ENCODE peak calls at places on chromosomes 6 and 20, in six cellular contexts. Z is pancreas, H is fibroblast of lung, D is ovary, I is adrenal gland, K is keratinocyte. M is an unnamed sample.

GRCh38 chr20:4100679-4101078 is 85.3 kb upstream of the RNF24 start:
- DNase-seq in Z (no peak), I (no peak), H (peak; percentile 44), D (no peak), K (no peak), M (no peak)

GRCh38 chr6:33856655-33857054 is 52.9 kb upstream of the MLN start:
- DNase-seq in I (no peak), Z (no peak), H (no peak), D (no peak), K (no peak), M (no peak)

GRCh38 chr6:63529498-63529897 is 42.8 kb upstream of the LOC128125822 start:
- DNase-seq in D (no peak), Z (no peak), K (peak; percentile 59), H (peak; percentile 42), I (no peak), M (no peak)

GRCh38 chr6:18269253-18269652 is 4.9 kb upstream of the DEK start:
- DNase-seq in D (no peak), K (peak; percentile 28), I (peak; percentile 38), H (peak; percentile 62), Z (no peak), M (no peak)

GRCh38 chr20:47205577-47206123 is 150.8 kb downstream of the ZMYND8 start:
- DNase-seq in I (peak; percentile 87), K (no peak), D (no peak), H (peak; percentile 78), Z (peak; percentile 87), M (no peak)

GRCh38 chr6:151130329-151130728 is 109.4 kb upstream of the AKAP12 start:
- DNase-seq in K (no peak), Z (no peak), D (no peak), H (no peak), I (no peak), M (no peak)

GRCh38 chr20:62875419-62876355 is 14.1 kb upstream of the TCFL5 start:
- DNase-seq in Z (peak; percentile 74), D (peak; percentile 79), K (no peak), H (peak; percentile 86), I (peak; percentile 87), M (no peak)

GRCh38 chr6:90003941-90004340 is 109.7 kb downstream of the GJA10 start:
- DNase-seq in D (no peak), I (no peak), Z (no peak), K (no peak), H (peak; percentile 70), M (no peak)

GRCh38 chr6:37137881-37138568 is 31.9 kb upstream of the PIM1 start:
- DNase-seq in K (no peak), H (peak; percentile 94), I (no peak), Z (no peak), D (no peak), M (no peak)

GRCh38 chr6:112434896-112435295 is 87.8 kb downstream of the RFPL4B start:
- DNase-seq in I (no peak), Z (no peak), H (no peak), K (no peak), D (no peak), M (no peak)

GRCh38 chr6:6392214-6393068 is 72.0 kb upstream of the F13A1 start:
- DNase-seq in D (no peak), K (no peak), H (no peak), Z (no peak), I (no peak), M (no peak)

GRCh38 chr20:17708675-17709360 is 9.1 kb downstream of the BANF2 start:
- DNase-seq in I (no peak), Z (no peak), D (no peak), K (no peak), H (no peak), M (no peak)

GRCh38 chr6:72787521-72788031 is 165.7 kb downstream of the KCNQ5 start:
- DNase-seq in Z (no peak), H (peak; percentile 91), D (no peak), K (peak; percentile 97), I (no peak), M (peak; percentile 71)

GRCh38 chr20:44600758-44601562 is 18.6 kb downstream of the PKIG start:
- DNase-seq in D (peak; percentile 46), K (no peak), Z (no peak), I (peak; percentile 82), H (peak; percentile 58), M (no peak)

GRCh38 chr20:35277127-35277526 is 795 bp downstream of the MMP24OS start:
- DNase-seq in D (no peak), H (no peak), I (no peak), Z (no peak), K (no peak), M (no peak)

GRCh38 chr20:35279040-35279439 is 1.1 kb upstream of the MMP24OS start:
- DNase-seq in Z (no peak), I (no peak), D (no peak), H (no peak), K (no peak), M (no peak)

GRCh38 chr20:35279533-35280174 is 1.7 kb upstream of the MMP24OS start:
- DNase-seq in D (no peak), K (peak; percentile 41), Z (no peak), H (no peak), I (no peak), M (no peak)

GRCh38 chr20:35276408-35276807 is 1.5 kb downstream of the MMP24OS start:
- DNase-seq in K (no peak), Z (no peak), H (no peak), I (peak; percentile 39), D (no peak), M (no peak)

DNA sequence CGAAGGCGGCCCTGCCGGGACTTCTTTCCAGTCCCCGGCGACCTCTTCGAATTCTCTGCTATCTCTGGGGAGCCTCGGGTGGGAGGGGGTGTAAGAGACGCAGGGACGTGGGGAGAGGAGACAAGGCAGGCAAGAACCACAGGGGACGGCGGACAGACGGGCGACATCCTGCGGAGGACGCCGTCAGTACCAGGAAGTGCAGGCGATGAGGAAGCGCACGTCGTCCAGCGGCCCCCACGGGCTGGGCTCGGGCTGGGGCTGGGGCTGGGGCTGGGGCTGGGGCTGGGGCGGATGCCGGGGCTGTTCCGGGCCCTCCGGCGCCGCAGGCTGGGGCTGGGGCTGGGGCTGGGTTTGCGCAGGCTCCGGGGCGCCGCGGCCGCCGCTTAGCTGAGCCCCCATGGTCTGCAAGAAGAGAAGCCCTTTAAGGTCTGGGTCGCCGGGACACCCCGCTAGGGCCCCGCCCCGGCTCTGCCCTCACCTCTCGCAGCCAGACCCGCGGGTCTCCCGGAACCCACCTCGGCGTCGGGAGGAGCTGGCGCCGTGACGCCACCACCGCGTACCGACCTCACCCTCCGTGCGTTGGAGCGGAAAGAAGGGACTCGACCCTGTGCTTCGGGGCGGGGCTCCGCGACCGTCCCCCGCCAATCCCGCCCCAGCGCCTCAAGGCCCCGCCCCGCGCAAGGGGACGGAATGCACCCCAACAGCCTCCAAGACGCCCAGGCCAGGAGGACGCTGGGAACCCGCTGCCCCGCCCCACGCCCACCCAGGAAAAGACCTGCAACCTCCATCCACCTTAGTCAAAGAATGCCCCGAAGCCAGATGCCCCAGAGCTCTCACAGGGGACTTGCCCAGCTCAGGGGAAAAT is at the start of gene MMP24OS:
- DNase-seq in Z (peak; percentile 95), D (peak; percentile 91), H (peak; percentile 88), K (peak; percentile 77), I (peak; percentile 94), M (peak; percentile 64)
- TF ChIP-seq CTCF in Z (no peak), D (no peak), H (peak; percentile 16), K (peak; percentile 30), I (peak; percentile 5), M (no peak)

GRCh38 chr20:31871602-31871954 is 1.1 kb downstream of the TTLL9 start:
- DNase-seq in K (no peak), I (no peak), Z (no peak), D (no peak), H (no peak), M (no peak)
- H3K27me3 ChIP-seq in K (peaks cover 51% of the 10 kb centered on the region), I (no peaks in the 10 kb centered on the region), Z (no peaks in the 10 kb centered on the region), D (no peaks in the 10 kb centered on the region), H (peaks cover 46% of the 10 kb centered on the region), M (peaks cover 3% of the 10 kb centered on the region)

GRCh38 chr6:153099636-153100035 is 31.4 kb downstream of the RGS17 start:
- DNase-seq in H (no peak), D (no peak), Z (no peak), K (no peak), I (no peak), M (no peak)

GRCh38 chr6:153106021-153106420 is 25.1 kb downstream of the RGS17 start:
- DNase-seq in K (no peak), Z (no peak), D (no peak), H (no peak), I (no peak), M (no peak)

GRCh38 chr6:153103256-153103655 is 27.8 kb downstream of the RGS17 start:
- DNase-seq in D (no peak), K (no peak), I (no peak), H (no peak), Z (no peak), M (no peak)

GRCh38 chr6:153104220-153104619 is 26.9 kb downstream of the RGS17 start:
- DNase-seq in D (no peak), K (no peak), H (peak; percentile 38), I (no peak), Z (no peak), M (no peak)

DNA sequence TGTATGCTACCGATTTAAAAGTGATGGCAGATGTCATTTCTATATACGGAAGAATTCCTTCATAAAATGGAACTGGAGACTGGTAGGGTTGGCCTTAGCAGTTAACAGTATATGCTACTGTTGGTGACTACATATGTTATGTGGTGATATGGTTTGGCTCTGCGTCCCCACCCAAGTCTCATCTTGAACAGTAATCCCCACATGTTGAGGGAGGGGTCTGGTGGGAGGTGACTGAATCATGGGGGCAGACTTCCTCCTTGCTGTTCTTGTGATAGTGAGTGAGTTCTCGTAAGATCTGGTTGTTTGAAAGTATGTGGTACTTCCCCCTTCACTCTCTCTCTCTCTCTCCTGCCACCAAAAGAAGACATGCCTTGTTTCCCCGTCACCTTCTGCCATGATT is 29.6 kb downstream of the RGS17 start:
- DNase-seq in H (no peak), I (no peak), Z (no peak), D (no peak), K (no peak), M (no peak)
- TF ChIP-seq CTCF in H (no peak), I (no peak), Z (no peak), D (no peak), K (no peak), M (no peak)

GRCh38 chr20:58330692-58331091 is 21.2 kb downstream of the RAB22A start:
- DNase-seq in H (no peak), D (no peak), K (no peak), Z (no peak), I (no peak), M (no peak)

GRCh38 chr20:58327211-58327610 is 17.7 kb downstream of the RAB22A start:
- DNase-seq in H (no peak), D (no peak), I (peak; percentile 61), K (no peak), Z (no peak), M (no peak)

GRCh38 chr20:58329711-58330110 is 20.2 kb downstream of the RAB22A start:
- DNase-seq in K (no peak), D (no peak), H (no peak), Z (no peak), I (no peak), M (no peak)

GRCh38 chr20:58330229-58330628 is 20.7 kb downstream of the RAB22A start:
- DNase-seq in Z (no peak), D (no peak), H (no peak), K (no peak), I (no peak), M (no peak)

DNA sequence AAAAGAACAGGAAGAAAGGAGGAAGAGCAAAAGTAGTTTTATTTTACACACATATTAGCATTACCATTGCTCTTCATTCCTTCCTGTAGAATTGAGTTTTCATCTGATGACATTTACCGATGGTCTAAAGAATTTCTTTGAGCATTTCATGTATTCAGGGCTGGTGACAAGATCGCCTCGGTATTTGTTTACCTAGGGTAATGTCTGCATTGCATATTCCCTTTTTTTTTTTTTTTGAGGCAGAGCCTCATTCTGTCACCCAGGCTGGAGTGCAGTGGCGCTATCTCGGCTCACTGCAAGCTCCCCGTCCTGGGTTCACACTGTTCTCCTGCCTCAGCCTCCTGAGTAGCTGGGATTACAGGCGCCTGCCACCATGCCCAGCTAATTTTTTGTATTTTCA is 19.3 kb downstream of the RAB22A start:
- DNase-seq in H (peak; percentile 6), Z (no peak), I (no peak), D (no peak), K (no peak), M (no peak)
- H3K27me3 ChIP-seq in H (no peaks in the 10 kb centered on the region), Z (no peaks in the 10 kb centered on the region), I (no peaks in the 10 kb centered on the region), D (no peaks in the 10 kb centered on the region), K (no peaks in the 10 kb centered on the region), M (no peaks in the 10 kb centered on the region)